ENCODE peak calls at places on chromosomes 6 and 20, in four cellular contexts. E is neuronal stem cell, M is IMR-90, X is H1. Q is an unnamed sample.

GRCh38 chr6:127243501-127243900 is 23.2 kb upstream of the RNF146 start:
- DNase-seq in E (no peak), M (no peak), X (no peak), Q (no peak)

GRCh38 chr6:5501837-5502236 is 240.5 kb downstream of the FARS2 start:
- DNase-seq in E (no peak), M (no peak), X (no peak), Q (no peak)

GRCh38 chr6:131966443-131966842 is 15.3 kb upstream of the CCN2 start:
- DNase-seq in E (no peak), M (peak; percentile 28), X (no peak), Q (no peak)

GRCh38 chr6:2999621-3000455 is at the start of gene NQO2:
- DNase-seq in E (peak; percentile 91), M (peak; percentile 73), X (peak; percentile 96), Q (peak; percentile 95)

GRCh38 chr20:60283281-60283680 is 325.1 kb downstream of the CDH26 start:
- DNase-seq in E (no peak), M (no peak), X (no peak), Q (no peak)

GRCh38 chr20:62704341-62704948 is 4.2 kb upstream of the NTSR1 start:
- DNase-seq in E (no peak), M (peak; percentile 95), X (no peak), Q (no peak)

GRCh38 chr20:36604952-36605308 is 649 bp upstream of the RAB5IF start:
- DNase-seq in E (no peak), M (no peak), X (no peak), Q (no peak)

GRCh38 chr6:160254467-160255312 is 3.9 kb downstream of the SLC22A2 start:
- DNase-seq in E (no peak), M (no peak), X (no peak), Q (no peak)

GRCh38 chr20:23412026-23412425 is 9.3 kb downstream of the NAPB start:
- DNase-seq in E (no peak), M (peak; percentile 7), X (no peak), Q (no peak)

GRCh38 chr6:118825661-118826060 is 68.3 kb upstream of the ASF1A start:
- DNase-seq in E (no peak), M (no peak), X (no peak), Q (no peak)

GRCh38 chr6:41599015-41599835 is 39.0 kb upstream of the MDFI start:
- DNase-seq in E (no peak), M (no peak), X (no peak), Q (peak; percentile 52)

DNA sequence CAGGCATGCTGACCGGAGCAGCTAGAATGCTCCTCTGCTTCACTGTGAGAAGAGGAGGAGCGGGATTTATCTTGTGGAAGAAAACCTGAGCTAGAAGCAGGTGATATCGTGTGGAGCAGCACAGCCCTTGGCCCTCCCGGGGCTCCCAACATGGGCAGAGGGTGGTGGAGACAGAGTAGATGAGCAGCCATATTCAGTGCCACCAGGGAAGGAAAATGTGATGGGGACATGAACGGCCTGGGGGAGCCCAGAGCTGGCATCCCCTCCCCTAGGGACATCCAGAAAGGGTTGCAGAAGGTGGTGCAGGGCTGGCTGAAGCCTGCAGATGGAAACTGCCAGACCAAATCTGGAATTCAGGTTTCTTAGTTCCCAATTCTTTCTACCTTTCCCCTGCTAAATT is 24.9 kb upstream of the TBXT start:
- DNase-seq in E (no peak), M (no peak), X (no peak), Q (no peak)
- H3K79me1 ChIP-seq in E (no peaks in the 10 kb centered on the region), M (no peaks in the 10 kb centered on the region), X (no peaks in the 10 kb centered on the region), Q (no peaks in the 10 kb centered on the region)

DNA sequence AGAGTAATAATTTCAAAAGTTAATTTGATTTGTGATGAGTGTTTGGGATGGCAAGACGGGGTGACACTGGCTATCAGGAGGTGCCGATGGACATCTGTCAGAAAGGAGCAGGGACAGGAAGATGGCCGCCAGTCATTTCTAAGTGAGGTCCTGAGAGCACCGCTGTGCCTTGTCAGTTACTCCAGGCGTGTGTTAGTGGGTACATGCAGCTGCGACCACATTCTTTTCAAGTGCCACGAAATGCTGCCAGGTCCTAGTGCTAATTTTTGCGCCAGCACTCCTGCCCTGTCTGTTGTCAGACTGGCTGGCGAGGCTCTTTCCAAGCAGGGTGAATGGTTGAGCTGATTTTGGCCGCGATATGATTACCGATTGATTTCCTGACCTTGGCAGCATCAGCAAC is 64.6 kb upstream of the INSM1 start:
- DNase-seq in E (no peak), M (no peak), X (no peak), Q (no peak)
- H3K79me1 ChIP-seq in E (no peaks in the 10 kb centered on the region), M (no peaks in the 10 kb centered on the region), X (no peaks in the 10 kb centered on the region), Q (no peaks in the 10 kb centered on the region)

GRCh38 chr6:122651604-122652003 is 41.4 kb downstream of the PKIB start:
- DNase-seq in E (no peak), M (peak; percentile 59), X (no peak), Q (no peak)
- H3K79me1 ChIP-seq in E (no peaks in the 10 kb centered on the region), M (no peaks in the 10 kb centered on the region), X (no peaks in the 10 kb centered on the region), Q (no peaks in the 10 kb centered on the region)

GRCh38 chr20:57663241-57663640 is 43.0 kb upstream of the ZBP1 start:
- DNase-seq in E (no peak), M (no peak), X (no peak), Q (no peak)

GRCh38 chr20:57664924-57665588 is 44.8 kb downstream of the PMEPA1 start:
- DNase-seq in E (no peak), M (no peak), X (no peak), Q (no peak)

GRCh38 chr20:57665589-57665971 is 44.2 kb downstream of the PMEPA1 start:
- DNase-seq in E (no peak), M (no peak), X (no peak), Q (no peak)

GRCh38 chr20:57663681-57664451 is 43.6 kb upstream of the ZBP1 start:
- DNase-seq in E (no peak), M (no peak), X (no peak), Q (no peak)

GRCh38 chr20:57664476-57664875 is 44.2 kb upstream of the ZBP1 start:
- DNase-seq in E (no peak), M (no peak), X (no peak), Q (no peak)
- H3K79me1 ChIP-seq in E (no peaks in the 10 kb centered on the region), M (peaks cover 23% of the 10 kb centered on the region), X (peaks cover 18% of the 10 kb centered on the region), Q (no peaks in the 10 kb centered on the region)

Q was measured in H9.